ENCODE peak calls at places on chromosomes 1 and 21, in six cellular contexts. O is transverse colon; Y is CD8-positive, alpha-beta T cell; P is heart left ventricle; S is CD14-positive monocyte; R is mammary epithelial cell. H is an unnamed sample.
A peak's percentile ranks its signal among the peaks of the same experiment; 100 is the strongest.

GRCh38 chr1:119467857-119468666 is 38.9 kb upstream of the HSD3B1 start:
- DNase-seq in S (no peak), P (no peak), Y (no peak), O (no peak), R (no peak), H (no peak)

GRCh38 chr1:167431261-167431908 is 86.9 kb downstream of the CD247 start:
- DNase-seq in R (no peak), Y (peak; percentile 32), O (no peak), P (no peak), S (no peak), H (no peak)

GRCh38 chr21:32101206-32101763 is 177.6 kb downstream of the MIS18A start:
- DNase-seq in P (no peak), R (no peak), O (no peak), S (no peak), Y (no peak), H (no peak)

GRCh38 chr1:215002471-215002870 is 80.1 kb upstream of the KCNK2 start:
- DNase-seq in P (no peak), S (no peak), O (no peak), Y (no peak), R (peak; percentile 44), H (no peak)

GRCh38 chr1:84721152-84721551 is 30.9 kb upstream of the SSX2IP start:
- DNase-seq in O (no peak), Y (no peak), R (peak; percentile 72), P (no peak), S (no peak), H (no peak)

GRCh38 chr1:81607086-81607485 is 193.6 kb upstream of the ADGRL2 start:
- DNase-seq in P (no peak), R (no peak), S (no peak), O (no peak), Y (no peak), H (no peak)

GRCh38 chr1:220824031-220824989 is 37.6 kb downstream of the MTARC1 start:
- DNase-seq in Y (no peak), O (no peak), P (no peak), R (no peak), S (no peak), H (no peak)

GRCh38 chr1:213376862-213377372 is 325.9 kb downstream of the RPS6KC1 start:
- DNase-seq in P (no peak), O (no peak), R (no peak), S (no peak), Y (no peak), H (no peak)

GRCh38 chr1:223299553-223299952 is 64.4 kb downstream of the SUSD4 start:
- DNase-seq in S (no peak), Y (no peak), R (no peak), P (no peak), O (no peak), H (no peak)

GRCh38 chr1:8962812-8963669 is 17.4 kb downstream of the CA6 start:
- DNase-seq in S (peak; percentile 56), P (no peak), Y (peak; percentile 45), R (no peak), O (peak; percentile 51), H (no peak)
- TF ChIP-seq CTCF in S (peak; percentile 79), P (peak; percentile 25), Y (peak; percentile 31), R (peak; percentile 49), O (peak; percentile 24), H (no peak)

DNA sequence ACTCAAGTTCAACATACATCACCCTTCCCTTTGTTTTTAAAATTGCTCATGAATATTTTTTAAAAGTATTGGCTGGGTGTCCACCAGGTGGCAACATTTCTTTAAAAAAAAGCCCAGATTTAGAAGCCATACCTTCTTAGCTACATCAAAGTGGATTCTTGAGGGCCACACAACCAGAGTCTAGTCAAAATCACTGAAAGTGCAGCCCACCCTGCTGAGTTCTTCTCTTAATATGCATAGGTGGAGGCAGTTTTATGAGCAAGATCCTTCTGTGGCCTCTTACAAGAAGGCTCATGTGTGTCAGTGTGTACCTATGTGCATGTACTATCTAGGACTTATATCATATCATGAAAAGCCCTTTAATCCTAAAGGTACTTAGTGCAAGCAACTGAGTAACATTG is 16.9 kb upstream of the GNG12 start:
- DNase-seq in Y (no peak), P (no peak), S (no peak), O (no peak), R (peak; percentile 46), H (no peak)
- TF ChIP-seq CTCF in Y (no peak), P (peak; percentile 58), S (peak; percentile 60), O (peak; percentile 57), R (peak; percentile 60), H (peak; percentile 59)

DNA sequence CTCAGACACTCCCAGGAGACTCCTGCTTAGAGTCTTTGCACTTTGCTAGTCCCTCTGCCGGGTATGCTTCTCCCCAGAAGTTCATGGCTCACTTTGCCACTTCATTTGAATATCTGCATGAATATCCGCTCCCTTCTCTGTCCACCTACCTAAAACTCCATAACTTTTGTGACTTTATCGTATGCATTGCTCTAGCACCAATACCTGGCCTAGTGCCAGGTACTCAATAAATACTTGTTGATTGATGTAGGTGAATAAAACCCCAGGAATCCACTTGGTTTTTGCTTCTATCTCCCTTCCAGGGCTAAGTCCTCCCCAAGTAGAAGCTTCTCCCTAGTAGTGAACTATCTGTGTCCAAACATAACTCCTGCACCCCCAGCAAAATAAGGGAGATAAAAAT is 27.8 kb upstream of the CTTNBP2NL start:
- DNase-seq in O (no peak), P (no peak), Y (no peak), S (no peak), R (no peak), H (no peak)
- TF ChIP-seq CTCF in O (no peak), P (no peak), Y (no peak), S (no peak), R (no peak), H (no peak)

DNA sequence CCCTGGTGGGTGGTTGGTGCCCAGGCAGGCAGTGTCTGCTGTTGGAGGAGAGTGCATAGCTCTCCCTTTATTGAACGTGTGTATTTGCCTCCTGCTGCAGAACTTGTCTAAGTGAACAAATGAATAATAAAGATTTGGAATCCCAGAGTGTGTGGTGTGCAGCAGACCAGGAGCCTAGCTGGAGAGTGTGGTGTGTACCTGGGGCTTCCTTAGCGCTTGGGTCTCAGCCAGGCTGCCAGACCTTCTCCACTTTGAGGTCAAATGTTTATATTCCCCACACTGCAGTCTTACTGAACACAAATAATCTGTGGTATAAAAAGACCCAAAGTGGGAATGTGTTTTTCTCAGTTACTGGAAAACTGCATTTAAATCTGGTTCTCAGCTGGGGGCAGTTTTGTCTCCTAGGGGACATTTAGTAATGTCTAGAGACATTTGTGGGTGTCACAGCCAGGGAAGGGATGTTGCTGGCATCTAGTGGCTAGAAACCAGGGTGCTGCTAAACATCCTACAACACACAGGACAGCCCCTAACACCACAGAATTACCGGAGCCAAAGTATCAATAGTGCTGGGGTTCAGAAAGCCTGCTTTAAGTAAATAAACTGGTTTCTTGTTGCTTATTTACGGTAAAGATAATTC is 23.6 kb downstream of the SLC37A1 start:
- DNase-seq in Y (no peak), R (no peak), O (no peak), S (no peak), P (no peak), H (no peak)
- TF ChIP-seq CTCF in Y (no peak), R (peak; percentile 20), O (no peak), S (no peak), P (peak; percentile 17), H (peak; percentile 8)

GRCh38 chr1:43534256-43534655 is 3.6 kb downstream of the PTPRF start:
- DNase-seq in O (no peak), S (no peak), P (no peak), Y (no peak), R (no peak), H (no peak)
- TF ChIP-seq CTCF in O (no peak), S (no peak), P (no peak), Y (no peak), R (no peak), H (no peak)

DNA sequence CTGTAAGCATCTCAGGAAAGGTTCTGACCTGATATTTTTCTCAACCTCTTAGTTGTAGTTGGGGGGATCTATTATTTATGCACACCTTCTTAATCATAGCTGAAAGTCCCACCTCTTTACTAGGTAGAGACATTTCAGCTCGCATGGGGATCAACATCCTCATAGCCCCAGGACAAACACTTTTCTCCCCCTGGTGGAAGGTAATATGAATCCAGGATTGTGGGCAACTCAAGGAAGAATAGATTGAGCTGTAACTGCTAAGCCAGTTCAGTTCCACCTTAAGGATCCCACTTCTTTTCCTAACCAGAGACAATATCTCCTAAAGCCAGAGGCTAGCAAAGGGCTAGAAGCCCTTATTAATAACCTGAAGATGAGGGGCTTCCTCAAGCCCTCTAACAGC is 25.4 kb upstream of the SMYD3 start:
- DNase-seq in R (no peak), Y (no peak), S (no peak), P (no peak), O (no peak), H (no peak)
- TF ChIP-seq CTCF in R (peak; percentile 20), Y (no peak), S (no peak), P (no peak), O (no peak), H (no peak)

GRCh38 chr1:77084457-77084856 is 134.8 kb downstream of the PIGK start:
- DNase-seq in O (no peak), R (no peak), Y (no peak), S (no peak), P (no peak), H (no peak)
- TF ChIP-seq CTCF in O (no peak), R (no peak), Y (no peak), S (no peak), P (no peak), H (no peak)

GRCh38 chr1:109083495-109083894 is 7.1 kb upstream of the TMEM167B start:
- DNase-seq in O (no peak), S (no peak), R (no peak), Y (no peak), P (no peak), H (no peak)
- TF ChIP-seq CTCF in O (no peak), S (no peak), R (no peak), Y (no peak), P (no peak), H (no peak)

DNA sequence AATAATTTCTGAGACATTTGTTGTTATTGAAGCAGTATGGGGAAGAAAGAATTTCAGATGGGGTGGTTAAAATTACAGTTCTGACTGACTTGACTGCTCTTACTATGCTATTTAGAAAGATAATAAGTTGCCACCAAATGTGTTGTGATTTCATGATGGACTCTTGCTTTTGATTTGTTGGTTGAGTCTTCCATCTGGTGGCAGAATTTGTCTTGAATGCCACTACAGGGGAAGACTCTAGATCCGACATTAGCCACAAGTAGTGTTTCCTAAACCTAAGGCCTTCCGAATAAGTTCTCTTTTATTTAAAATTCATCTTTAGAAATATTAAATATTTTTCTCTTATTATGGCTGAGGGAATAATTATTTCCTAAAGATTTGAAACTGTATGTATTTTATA is 190.9 kb upstream of the ADGRL4 start:
- DNase-seq in R (peak; percentile 14), P (no peak), Y (no peak), O (no peak), S (no peak), H (no peak)
- TF ChIP-seq CTCF in R (no peak), P (peak; percentile 58), Y (no peak), O (no peak), S (no peak), H (no peak)

H was measured in breast epithelium.